ENCODE peak calls at places on chromosomes 5 and 9, in four cellular contexts. One of them, this sample, is unnamed.
A peak's percentile ranks its signal among the peaks of the same experiment; 100 is the strongest.

GRCh38 chr9:113516840-113517577 is 53.5 kb downstream of the RGS3 start:
- DNase-seq in HCT116: no peak
- DNase-seq in MM.1S: peak; percentile 87
- DNase-seq in PC-3: no peak
- DNase-seq in this sample: no peak

GRCh38 chr9:70506159-70506558 is 91.7 kb upstream of the KLF9 start:
- DNase-seq in PC-3: no peak
- DNase-seq in HCT116: no peak
- DNase-seq in MM.1S: no peak
- DNase-seq in this sample: peak; percentile 29

GRCh38 chr9:132244582-132245455 is 83.0 kb downstream of the NTNG2 start:
- DNase-seq in HCT116: no peak
- DNase-seq in MM.1S: no peak
- DNase-seq in PC-3: no peak
- DNase-seq in this sample: no peak

GRCh38 chr9:3256571-3256970 is 269.2 kb downstream of the RFX3 start:
- DNase-seq in PC-3: no peak
- DNase-seq in MM.1S: no peak
- DNase-seq in HCT116: no peak
- DNase-seq in this sample: no peak

GRCh38 chr5:167730121-167730520 is 561.3 kb upstream of the WWC1 start:
- DNase-seq in PC-3: peak; percentile 69
- DNase-seq in MM.1S: no peak
- DNase-seq in HCT116: no peak
- DNase-seq in this sample: peak; percentile 96

GRCh38 chr5:34858798-34859197 is 19.8 kb downstream of the TTC23L start:
- DNase-seq in PC-3: no peak
- DNase-seq in MM.1S: no peak
- DNase-seq in HCT116: no peak
- DNase-seq in this sample: peak; percentile 22

GRCh38 chr9:37840560-37841194 is 40.1 kb downstream of the DCAF10 start:
- DNase-seq in MM.1S: no peak
- DNase-seq in HCT116: peak; percentile 1
- DNase-seq in PC-3: peak; percentile 71
- DNase-seq in this sample: peak; percentile 92

GRCh38 chr9:113599647-113600476 is 136.3 kb downstream of the RGS3 start:
- DNase-seq in MM.1S: no peak
- DNase-seq in HCT116: no peak
- DNase-seq in PC-3: no peak
- DNase-seq in this sample: peak; percentile 88

GRCh38 chr9:87885484-87886189 is 3.0 kb downstream of the SPATA31E1 start:
- DNase-seq in HCT116: no peak
- DNase-seq in PC-3: no peak
- DNase-seq in MM.1S: no peak
- DNase-seq in this sample: no peak

GRCh38 chr5:131393498-131393968 is 129.7 kb downstream of the CDC42SE2 start:
- DNase-seq in MM.1S: no peak
- DNase-seq in PC-3: no peak
- DNase-seq in HCT116: no peak
- DNase-seq in this sample: no peak

GRCh38 chr9:3733039-3733408 is 207.2 kb upstream of the RFX3 start:
- DNase-seq in PC-3: no peak
- DNase-seq in HCT116: no peak
- DNase-seq in MM.1S: no peak
- DNase-seq in this sample: no peak

GRCh38 chr9:4499917-4500316 is 9.6 kb downstream of the SLC1A1 start:
- DNase-seq in HCT116: no peak
- DNase-seq in PC-3: no peak
- DNase-seq in MM.1S: no peak
- DNase-seq in this sample: no peak

GRCh38 chr5:125277494-125278154 is 531.2 kb upstream of the ZNF608 start:
- DNase-seq in MM.1S: no peak
- DNase-seq in PC-3: peak; percentile 93
- DNase-seq in HCT116: peak; percentile 72
- DNase-seq in this sample: peak; percentile 88

GRCh38 chr9:124781967-124782660 is 5.2 kb downstream of the OLFML2A start:
- DNase-seq in HCT116: no peak
- DNase-seq in PC-3: no peak
- DNase-seq in MM.1S: no peak
- DNase-seq in this sample: no peak

GRCh38 chr5:65359981-65360380 is 121.7 kb downstream of the ADAMTS6 start:
- DNase-seq in MM.1S: no peak
- DNase-seq in PC-3: no peak
- DNase-seq in HCT116: no peak
- DNase-seq in this sample: peak; percentile 4

GRCh38 chr5:65809817-65810531 is 88.0 kb downstream of the NLN start:
- DNase-seq in HCT116: no peak
- DNase-seq in PC-3: peak; percentile 71
- DNase-seq in MM.1S: no peak
- DNase-seq in this sample: peak; percentile 91

GRCh38 chr9:132237481-132237880 is 75.6 kb downstream of the NTNG2 start:
- DNase-seq in PC-3: peak; percentile 31
- DNase-seq in HCT116: no peak
- DNase-seq in MM.1S: no peak
- DNase-seq in this sample: peak; percentile 48

GRCh38 chr9:120571443-120572257 is 8.3 kb downstream of the CDK5RAP2 start:
- DNase-seq in HCT116: no peak
- DNase-seq in MM.1S: no peak
- DNase-seq in PC-3: no peak
- DNase-seq in this sample: peak; percentile 92

GRCh38 chr5:135851186-135851906 is 16.9 kb downstream of the SLC25A48 start:
- DNase-seq in PC-3: no peak
- DNase-seq in HCT116: no peak
- DNase-seq in MM.1S: no peak
- DNase-seq in this sample: no peak

GRCh38 chr9:128160603-128160987 is 530 bp downstream of the BBLN start:
- DNase-seq in MM.1S: peak; percentile 43
- DNase-seq in HCT116: no peak
- DNase-seq in PC-3: no peak
- DNase-seq in this sample: peak; percentile 82

GRCh38 chr9:15475923-15476536 is 34.7 kb downstream of the PSIP1 start:
- DNase-seq in HCT116: no peak
- DNase-seq in PC-3: no peak
- DNase-seq in MM.1S: no peak
- DNase-seq in this sample: no peak

GRCh38 chr5:43019615-43020293 is 20.4 kb downstream of the ANXA2R start:
- DNase-seq in PC-3: peak; percentile 97
- DNase-seq in HCT116: peak; percentile 87
- DNase-seq in MM.1S: peak; percentile 98
- DNase-seq in this sample: peak; percentile 53

GRCh38 chr5:34533582-34534236 is 122.4 kb upstream of the RAI14 start:
- DNase-seq in MM.1S: no peak
- DNase-seq in PC-3: no peak
- DNase-seq in HCT116: no peak
- DNase-seq in this sample: peak; percentile 43

GRCh38 chr9:73816905-73817304 is 665.2 kb downstream of the ANXA1 start:
- DNase-seq in MM.1S: no peak
- DNase-seq in HCT116: no peak
- DNase-seq in PC-3: no peak
- DNase-seq in this sample: no peak

GRCh38 chr9:133733421-133734250 is 4.5 kb downstream of the SARDH start:
- DNase-seq in PC-3: no peak
- DNase-seq in HCT116: no peak
- DNase-seq in MM.1S: no peak
- DNase-seq in this sample: no peak

GRCh38 chr9:89435315-89435823 is 62.5 kb downstream of the SEMA4D start:
- DNase-seq in PC-3: peak; percentile 71
- DNase-seq in MM.1S: peak; percentile 84
- DNase-seq in HCT116: peak; percentile 43
- DNase-seq in this sample: no peak

GRCh38 chr5:151280443-151280842 is 23.1 kb downstream of the SLC36A3 start:
- DNase-seq in MM.1S: no peak
- DNase-seq in PC-3: no peak
- DNase-seq in HCT116: no peak
- DNase-seq in this sample: no peak

GRCh38 chr5:109083937-109084336 is 325.8 kb downstream of the PJA2 start:
- DNase-seq in PC-3: no peak
- DNase-seq in MM.1S: no peak
- DNase-seq in HCT116: no peak
- DNase-seq in this sample: no peak

GRCh38 chr5:61332891-61333350 is 863 bp downstream of the ZSWIM6 start:
- DNase-seq in MM.1S: no peak
- DNase-seq in PC-3: peak; percentile 45
- DNase-seq in HCT116: no peak
- DNase-seq in this sample: peak; percentile 91

GRCh38 chr9:75152416-75152815 is 64.1 kb downstream of the OSTF1 start:
- DNase-seq in MM.1S: peak; percentile 39
- DNase-seq in PC-3: no peak
- DNase-seq in HCT116: no peak
- DNase-seq in this sample: no peak

GRCh38 chr5:111153483-111153882 is 61.3 kb downstream of the WDR36 start:
- DNase-seq in PC-3: no peak
- DNase-seq in HCT116: no peak
- DNase-seq in MM.1S: no peak
- DNase-seq in this sample: no peak

GRCh38 chr9:109574061-109574882 is 76.2 kb upstream of the PTPN3 start:
- DNase-seq in MM.1S: peak; percentile 73
- DNase-seq in PC-3: peak; percentile 72
- DNase-seq in HCT116: peak; percentile 38
- DNase-seq in this sample: peak; percentile 81

GRCh38 chr5:17381926-17382325 is 116.1 kb upstream of the TAF11L2 start:
- DNase-seq in PC-3: no peak
- DNase-seq in MM.1S: no peak
- DNase-seq in HCT116: no peak
- DNase-seq in this sample: no peak

GRCh38 chr5:102911973-102912372 is 156.9 kb downstream of the PAM start:
- DNase-seq in PC-3: peak; percentile 92
- DNase-seq in HCT116: peak; percentile 61
- DNase-seq in MM.1S: no peak
- DNase-seq in this sample: peak; percentile 76

GRCh38 chr9:34994429-34995287 is 5.1 kb downstream of the DNAJB5 start:
- DNase-seq in MM.1S: no peak
- DNase-seq in PC-3: peak; percentile 63
- DNase-seq in HCT116: peak; percentile 29
- DNase-seq in this sample: peak; percentile 71

DNA sequence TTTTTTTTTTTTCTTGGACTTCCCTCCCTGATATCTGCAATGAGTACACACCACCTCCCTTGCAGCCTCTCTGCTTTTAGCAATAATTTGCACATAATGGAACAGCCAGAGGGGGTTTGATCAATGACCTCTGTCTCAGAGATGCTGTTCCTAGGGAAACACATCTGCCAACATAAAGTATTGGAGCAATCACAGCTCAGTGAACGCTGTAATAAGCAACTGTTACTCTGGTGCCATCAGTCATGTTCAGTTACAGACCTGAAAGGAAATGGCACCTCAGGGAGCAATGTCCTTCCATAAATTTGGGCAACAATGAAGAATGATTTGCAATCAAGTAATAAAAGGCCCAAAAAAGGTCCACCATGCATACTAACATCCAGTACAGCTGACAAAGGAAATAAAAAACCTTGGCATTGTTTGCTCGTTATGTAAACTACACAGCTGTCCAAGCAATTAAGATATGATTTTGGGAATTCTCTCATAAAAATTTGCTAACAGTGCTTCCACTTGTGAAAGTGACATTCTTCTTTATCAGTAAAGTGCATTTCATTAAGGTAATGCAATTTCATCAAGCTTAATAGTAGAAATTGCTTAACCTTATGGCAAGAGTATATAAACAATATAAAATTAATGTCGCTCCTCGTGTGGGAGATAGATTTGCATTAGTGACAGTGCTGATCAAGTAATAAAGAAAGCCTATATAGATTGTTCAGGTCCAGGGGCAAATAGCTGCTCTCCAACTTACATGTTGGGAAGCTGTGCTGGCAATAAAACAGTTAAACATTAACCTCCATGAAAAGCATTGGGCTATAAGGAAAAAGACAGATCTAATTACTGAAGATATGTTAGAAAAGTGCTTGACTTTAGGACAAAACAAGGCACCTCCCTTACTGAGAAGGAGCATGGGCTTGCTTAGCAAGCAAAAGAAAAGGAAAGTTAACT is 167.7 kb downstream of the RASEF start:
- DNase-seq in PC-3: no peak
- DNase-seq in HCT116: no peak
- DNase-seq in MM.1S: no peak
- DNase-seq in this sample: no peak
- H3K9me2 ChIP-seq in PC-3: no peaks in the 10 kb centered on the region
- H3K9me2 ChIP-seq in HCT116: no peaks in the 10 kb centered on the region
- H3K9me2 ChIP-seq in MM.1S: no peaks in the 10 kb centered on the region
- H3K9me2 ChIP-seq in this sample: no peaks in the 10 kb centered on the region

GRCh38 chr9:122346478-122347347 is 24.1 kb upstream of the PTGS1 start:
- DNase-seq in HCT116: no peak
- DNase-seq in MM.1S: no peak
- DNase-seq in PC-3: peak; percentile 17
- DNase-seq in this sample: peak; percentile 67
- TF ChIP-seq EZH2 in HCT116: no peak
- TF ChIP-seq EZH2 in MM.1S: no peak
- TF ChIP-seq EZH2 in PC-3: no peak
- TF ChIP-seq EZH2 in this sample: no peak

GRCh38 chr9:111102793-111103474 is 64.7 kb upstream of the LPAR1 start:
- DNase-seq in PC-3: no peak
- DNase-seq in MM.1S: no peak
- DNase-seq in HCT116: no peak
- DNase-seq in this sample: peak; percentile 77
- H3K9ac ChIP-seq in PC-3: no peak overlapping the region
- H3K9ac ChIP-seq in MM.1S: no peak overlapping the region
- H3K9ac ChIP-seq in HCT116: no peak overlapping the region
- H3K9ac ChIP-seq in this sample: peak overlapping the region; percentile 13

GRCh38 chr9:82891321-82891720 is 171.6 kb downstream of the RASEF start:
- DNase-seq in PC-3: no peak
- DNase-seq in MM.1S: no peak
- DNase-seq in HCT116: no peak
- DNase-seq in this sample: no peak

GRCh38 chr9:82890401-82890800 is 172.5 kb downstream of the RASEF start:
- DNase-seq in MM.1S: no peak
- DNase-seq in HCT116: no peak
- DNase-seq in PC-3: no peak
- DNase-seq in this sample: no peak

GRCh38 chr9:82890865-82891264 is 172.1 kb downstream of the RASEF start:
- DNase-seq in MM.1S: no peak
- DNase-seq in PC-3: no peak
- DNase-seq in HCT116: no peak
- DNase-seq in this sample: no peak

GRCh38 chr9:82893549-82893948 is 169.4 kb downstream of the RASEF start:
- DNase-seq in PC-3: no peak
- DNase-seq in HCT116: no peak
- DNase-seq in MM.1S: no peak
- DNase-seq in this sample: no peak
- H3K9me2 ChIP-seq in PC-3: no peaks in the 10 kb centered on the region
- H3K9me2 ChIP-seq in HCT116: no peaks in the 10 kb centered on the region
- H3K9me2 ChIP-seq in MM.1S: no peaks in the 10 kb centered on the region
- H3K9me2 ChIP-seq in this sample: no peaks in the 10 kb centered on the region

GRCh38 chr9:130319300-130319699 is 53.7 kb downstream of the HMCN2 start:
- DNase-seq in PC-3: no peak
- DNase-seq in MM.1S: no peak
- DNase-seq in HCT116: no peak
- DNase-seq in this sample: no peak

GRCh38 chr9:130319944-130320696 is 54.6 kb downstream of the HMCN2 start:
- DNase-seq in PC-3: no peak
- DNase-seq in HCT116: no peak
- DNase-seq in MM.1S: no peak
- DNase-seq in this sample: no peak

GRCh38 chr9:130321539-130321938 is 56.0 kb downstream of the HMCN2 start:
- DNase-seq in HCT116: no peak
- DNase-seq in MM.1S: no peak
- DNase-seq in PC-3: no peak
- DNase-seq in this sample: no peak

GRCh38 chr9:130320697-130321080 is 55.1 kb downstream of the HMCN2 start:
- DNase-seq in MM.1S: no peak
- DNase-seq in PC-3: peak; percentile 25
- DNase-seq in HCT116: no peak
- DNase-seq in this sample: no peak

GRCh38 chr9:130321082-130321481 is 55.5 kb downstream of the HMCN2 start:
- DNase-seq in PC-3: no peak
- DNase-seq in MM.1S: no peak
- DNase-seq in HCT116: no peak
- DNase-seq in this sample: no peak
- TF ChIP-seq EZH2 in PC-3: no peak
- TF ChIP-seq EZH2 in MM.1S: no peak
- TF ChIP-seq EZH2 in HCT116: no peak
- TF ChIP-seq EZH2 in this sample: no peak